ENCODE peak calls at places on chromosomes 13 and 19, in ten cellular contexts. Y is esophagus squamous epithelium; W is H9; S is AG04449; L is dorsolateral prefrontal cortex; E is stimulated activated CD8-positive, alpha-beta memory T cell treated with anti-CD3 and anti-CD28 coated beads, Interleukin-15, amount 100 ng/mL, for 4 hours; C is KG1; H is NCI-H446; Z is HFF-Myc; X is breast epithelium. T is an unnamed sample.

GRCh38 chr13:54383604-54384003 is 1355.0 kb downstream of the OLFM4 start:
- DNase-seq in E (no peak), H (no peak), Z (no peak), Y (no peak), X (no peak), W (no peak), C (no peak), S (no peak), L (no peak), T (no peak)

GRCh38 chr19:12782424-12783225 is 7.3 kb upstream of the HOOK2 start:
- DNase-seq in S (no peak), X (peak), L (peak), E (peak), H (no peak), C (peak), W (peak), Y (peak), Z (no peak), T (peak)

GRCh38 chr13:21567714-21568113 is 36.3 kb downstream of the MICU2 start:
- DNase-seq in E (no peak), S (no peak), W (no peak), L (no peak), H (no peak), Y (no peak), C (no peak), X (no peak), Z (no peak), T (no peak)

GRCh38 chr13:100636004-100636403 is 38.6 kb downstream of the TMTC4 start:
- DNase-seq in L (no peak), E (no peak), Y (no peak), Z (no peak), W (no peak), C (no peak), X (no peak), S (no peak), H (no peak), T (no peak)

GRCh38 chr19:46624958-46625661 is at the start of gene PTGIR:
- DNase-seq in Z (peak), W (no peak), C (no peak), H (no peak), Y (no peak), S (no peak), L (no peak), X (no peak), E (no peak), T (peak)

GRCh38 chr13:40472427-40473220 is 193.8 kb downstream of the FOXO1 start:
- DNase-seq in L (no peak), C (no peak), Z (no peak), X (no peak), S (no peak), H (no peak), E (no peak), Y (no peak), W (no peak), T (no peak)

GRCh38 chr19:42282036-42282762 is 13.1 kb downstream of the CIC start:
- DNase-seq in C (no peak), E (no peak), Z (no peak), L (no peak), S (no peak), H (no peak), Y (no peak), W (no peak), X (no peak), T (no peak)

GRCh38 chr13:75372517-75372916 is 109.5 kb downstream of the TBC1D4 start:
- DNase-seq in Y (no peak), W (no peak), H (no peak), C (peak), E (no peak), Z (no peak), X (no peak), L (no peak), S (no peak), T (peak)

GRCh38 chr19:9883231-9883758 is 48.2 kb downstream of the PIN1 start:
- DNase-seq in E (no peak), S (no peak), H (no peak), Z (no peak), Y (no peak), W (peak), L (no peak), C (no peak), X (no peak), T (no peak)

GRCh38 chr19:18587962-18588610 is 512 bp upstream of the REX1BD start:
- DNase-seq in W (peak), C (no peak), Z (no peak), H (no peak), X (no peak), E (no peak), Y (no peak), L (no peak), S (no peak), T (no peak)

GRCh38 chr19:16573296-16573695 is 1.1 kb upstream of the SLC35E1 start:
- DNase-seq in Y (no peak), W (no peak), C (no peak), L (no peak), E (no peak), Z (no peak), X (no peak), H (no peak), S (no peak), T (no peak)